ENCODE peak calls at places on chromosomes 7 and 10, in ten cellular contexts. One of them, this sample, is unnamed.

GRCh38 chr10:28939352-28940157 is 262.2 kb downstream of the BAMBI start:
- DNase-seq in mammary epithelial cell: no peak
- DNase-seq in ecto neural progenitor cell: peak; percentile 92
- DNase-seq in central memory CD4-positive, alpha-beta T cell: no peak
- DNase-seq in T-cell: no peak
- DNase-seq in HepG2: peak; percentile 100
- DNase-seq in fibroblast of the conjunctiva: peak; percentile 52
- DNase-seq in ovary: peak; percentile 85
- DNase-seq in GM10248: no peak
- DNase-seq in hepatocyte: peak; percentile 93
- DNase-seq in this sample: no peak

GRCh38 chr10:69004821-69005220 is 16.2 kb downstream of the KIFBP start:
- DNase-seq in GM10248: peak; percentile 52
- DNase-seq in central memory CD4-positive, alpha-beta T cell: peak; percentile 61
- DNase-seq in HepG2: peak; percentile 17
- DNase-seq in ovary: no peak
- DNase-seq in mammary epithelial cell: no peak
- DNase-seq in fibroblast of the conjunctiva: peak; percentile 60
- DNase-seq in T-cell: no peak
- DNase-seq in ecto neural progenitor cell: no peak
- DNase-seq in hepatocyte: peak; percentile 25
- DNase-seq in this sample: peak; percentile 29

GRCh38 chr7:137657476-137658193 is 189.1 kb downstream of the DGKI start:
- DNase-seq in mammary epithelial cell: no peak
- DNase-seq in hepatocyte: no peak
- DNase-seq in GM10248: no peak
- DNase-seq in HepG2: no peak
- DNase-seq in T-cell: no peak
- DNase-seq in fibroblast of the conjunctiva: no peak
- DNase-seq in central memory CD4-positive, alpha-beta T cell: no peak
- DNase-seq in ovary: no peak
- DNase-seq in ecto neural progenitor cell: no peak
- DNase-seq in this sample: no peak

GRCh38 chr10:24989867-24990266 is 26.1 kb downstream of the ENKUR start:
- DNase-seq in ecto neural progenitor cell: no peak
- DNase-seq in central memory CD4-positive, alpha-beta T cell: no peak
- DNase-seq in T-cell: no peak
- DNase-seq in fibroblast of the conjunctiva: no peak
- DNase-seq in HepG2: no peak
- DNase-seq in ovary: no peak
- DNase-seq in hepatocyte: no peak
- DNase-seq in mammary epithelial cell: no peak
- DNase-seq in GM10248: no peak
- DNase-seq in this sample: no peak

GRCh38 chr10:9227679-9228365 is 1173.3 kb downstream of the GATA3 start:
- DNase-seq in hepatocyte: no peak
- DNase-seq in ecto neural progenitor cell: no peak
- DNase-seq in central memory CD4-positive, alpha-beta T cell: no peak
- DNase-seq in mammary epithelial cell: peak; percentile 6
- DNase-seq in ovary: no peak
- DNase-seq in fibroblast of the conjunctiva: no peak
- DNase-seq in HepG2: no peak
- DNase-seq in T-cell: no peak
- DNase-seq in GM10248: no peak
- DNase-seq in this sample: no peak

GRCh38 chr7:73477376-73477775 is 43.8 kb downstream of the FZD9 start:
- DNase-seq in central memory CD4-positive, alpha-beta T cell: no peak
- DNase-seq in mammary epithelial cell: no peak
- DNase-seq in ovary: no peak
- DNase-seq in T-cell: no peak
- DNase-seq in fibroblast of the conjunctiva: no peak
- DNase-seq in GM10248: no peak
- DNase-seq in HepG2: no peak
- DNase-seq in hepatocyte: no peak
- DNase-seq in ecto neural progenitor cell: no peak
- DNase-seq in this sample: no peak

GRCh38 chr7:45033261-45033930 is 33.4 kb downstream of the CCM2 start:
- DNase-seq in mammary epithelial cell: peak; percentile 80
- DNase-seq in central memory CD4-positive, alpha-beta T cell: peak; percentile 19
- DNase-seq in fibroblast of the conjunctiva: no peak
- DNase-seq in HepG2: no peak
- DNase-seq in ecto neural progenitor cell: no peak
- DNase-seq in ovary: no peak
- DNase-seq in GM10248: no peak
- DNase-seq in hepatocyte: no peak
- DNase-seq in T-cell: no peak
- DNase-seq in this sample: no peak

GRCh38 chr10:86451604-86451960 is 70.0 kb downstream of the WAPL start:
- DNase-seq in GM10248: no peak
- DNase-seq in ovary: no peak
- DNase-seq in hepatocyte: no peak
- DNase-seq in fibroblast of the conjunctiva: no peak
- DNase-seq in mammary epithelial cell: no peak
- DNase-seq in central memory CD4-positive, alpha-beta T cell: no peak
- DNase-seq in ecto neural progenitor cell: no peak
- DNase-seq in T-cell: no peak
- DNase-seq in HepG2: no peak
- DNase-seq in this sample: no peak

GRCh38 chr7:50229964-50230363 is 74.6 kb upstream of the IKZF1 start:
- DNase-seq in ovary: no peak
- DNase-seq in central memory CD4-positive, alpha-beta T cell: no peak
- DNase-seq in GM10248: no peak
- DNase-seq in T-cell: no peak
- DNase-seq in mammary epithelial cell: no peak
- DNase-seq in fibroblast of the conjunctiva: no peak
- DNase-seq in hepatocyte: no peak
- DNase-seq in ecto neural progenitor cell: no peak
- DNase-seq in HepG2: no peak
- DNase-seq in this sample: no peak

GRCh38 chr10:10589540-10589939 is 428.1 kb upstream of the CELF2 start:
- DNase-seq in T-cell: no peak
- DNase-seq in HepG2: no peak
- DNase-seq in hepatocyte: peak; percentile 50
- DNase-seq in central memory CD4-positive, alpha-beta T cell: no peak
- DNase-seq in ovary: no peak
- DNase-seq in fibroblast of the conjunctiva: peak; percentile 69
- DNase-seq in mammary epithelial cell: no peak
- DNase-seq in ecto neural progenitor cell: no peak
- DNase-seq in GM10248: peak; percentile 13
- DNase-seq in this sample: no peak

GRCh38 chr7:922334-923107 is 32.0 kb downstream of the ADAP1 start:
- DNase-seq in central memory CD4-positive, alpha-beta T cell: no peak
- DNase-seq in GM10248: no peak
- DNase-seq in mammary epithelial cell: no peak
- DNase-seq in T-cell: no peak
- DNase-seq in ecto neural progenitor cell: no peak
- DNase-seq in fibroblast of the conjunctiva: no peak
- DNase-seq in HepG2: no peak
- DNase-seq in hepatocyte: no peak
- DNase-seq in ovary: peak; percentile 12
- DNase-seq in this sample: no peak

GRCh38 chr7:45716380-45717203 is 142.4 kb downstream of the ADCY1 start:
- DNase-seq in HepG2: no peak
- DNase-seq in GM10248: no peak
- DNase-seq in hepatocyte: no peak
- DNase-seq in T-cell: no peak
- DNase-seq in mammary epithelial cell: no peak
- DNase-seq in ovary: no peak
- DNase-seq in central memory CD4-positive, alpha-beta T cell: no peak
- DNase-seq in fibroblast of the conjunctiva: no peak
- DNase-seq in ecto neural progenitor cell: no peak
- DNase-seq in this sample: no peak

GRCh38 chr7:137696376-137696775 is 150.4 kb downstream of the DGKI start:
- DNase-seq in central memory CD4-positive, alpha-beta T cell: no peak
- DNase-seq in mammary epithelial cell: no peak
- DNase-seq in hepatocyte: no peak
- DNase-seq in GM10248: no peak
- DNase-seq in T-cell: no peak
- DNase-seq in HepG2: no peak
- DNase-seq in ovary: no peak
- DNase-seq in fibroblast of the conjunctiva: no peak
- DNase-seq in ecto neural progenitor cell: no peak
- DNase-seq in this sample: no peak

GRCh38 chr7:35565927-35566326 is 129.0 kb downstream of the HERPUD2 start:
- DNase-seq in ovary: no peak
- DNase-seq in GM10248: no peak
- DNase-seq in hepatocyte: no peak
- DNase-seq in central memory CD4-positive, alpha-beta T cell: no peak
- DNase-seq in mammary epithelial cell: peak; percentile 40
- DNase-seq in fibroblast of the conjunctiva: no peak
- DNase-seq in ecto neural progenitor cell: no peak
- DNase-seq in T-cell: no peak
- DNase-seq in HepG2: no peak
- DNase-seq in this sample: no peak

GRCh38 chr10:65618125-65618524 is 1307.7 kb upstream of the LRRTM3 start:
- DNase-seq in ecto neural progenitor cell: no peak
- DNase-seq in ovary: no peak
- DNase-seq in T-cell: no peak
- DNase-seq in HepG2: no peak
- DNase-seq in GM10248: no peak
- DNase-seq in hepatocyte: no peak
- DNase-seq in central memory CD4-positive, alpha-beta T cell: no peak
- DNase-seq in mammary epithelial cell: no peak
- DNase-seq in fibroblast of the conjunctiva: no peak
- DNase-seq in this sample: no peak

GRCh38 chr7:132956556-132956955 is 125.3 kb downstream of the CHCHD3 start:
- DNase-seq in T-cell: no peak
- DNase-seq in fibroblast of the conjunctiva: no peak
- DNase-seq in HepG2: no peak
- DNase-seq in ecto neural progenitor cell: no peak
- DNase-seq in mammary epithelial cell: no peak
- DNase-seq in hepatocyte: no peak
- DNase-seq in ovary: no peak
- DNase-seq in central memory CD4-positive, alpha-beta T cell: no peak
- DNase-seq in GM10248: no peak
- DNase-seq in this sample: no peak

GRCh38 chr10:103448751-103449150 is 3.4 kb downstream of the CALHM2 start:
- DNase-seq in HepG2: no peak
- DNase-seq in ovary: peak; percentile 76
- DNase-seq in T-cell: no peak
- DNase-seq in fibroblast of the conjunctiva: peak; percentile 74
- DNase-seq in mammary epithelial cell: peak; percentile 73
- DNase-seq in ecto neural progenitor cell: no peak
- DNase-seq in central memory CD4-positive, alpha-beta T cell: no peak
- DNase-seq in GM10248: no peak
- DNase-seq in hepatocyte: no peak
- DNase-seq in this sample: no peak

GRCh38 chr7:80918406-80918805 is 445 bp downstream of the SEMA3C start:
- DNase-seq in ovary: no peak
- DNase-seq in T-cell: no peak
- DNase-seq in ecto neural progenitor cell: peak; percentile 48
- DNase-seq in GM10248: peak; percentile 23
- DNase-seq in central memory CD4-positive, alpha-beta T cell: no peak
- DNase-seq in mammary epithelial cell: no peak
- DNase-seq in fibroblast of the conjunctiva: no peak
- DNase-seq in hepatocyte: peak; percentile 33
- DNase-seq in HepG2: no peak
- DNase-seq in this sample: no peak

GRCh38 chr10:48253970-48254657 is 20.4 kb downstream of the FRMPD2 start:
- DNase-seq in hepatocyte: no peak
- DNase-seq in T-cell: no peak
- DNase-seq in GM10248: peak; percentile 2
- DNase-seq in fibroblast of the conjunctiva: no peak
- DNase-seq in mammary epithelial cell: peak; percentile 97
- DNase-seq in central memory CD4-positive, alpha-beta T cell: no peak
- DNase-seq in HepG2: no peak
- DNase-seq in ovary: no peak
- DNase-seq in ecto neural progenitor cell: no peak
- DNase-seq in this sample: no peak

GRCh38 chr10:111996103-111996502 is 187.5 kb downstream of the GPAM start:
- DNase-seq in mammary epithelial cell: no peak
- DNase-seq in fibroblast of the conjunctiva: no peak
- DNase-seq in ecto neural progenitor cell: no peak
- DNase-seq in hepatocyte: no peak
- DNase-seq in HepG2: no peak
- DNase-seq in T-cell: no peak
- DNase-seq in central memory CD4-positive, alpha-beta T cell: no peak
- DNase-seq in GM10248: peak; percentile 25
- DNase-seq in ovary: no peak
- DNase-seq in this sample: no peak

GRCh38 chr10:118472415-118472814 is 123.0 kb downstream of the PRLHR start:
- DNase-seq in central memory CD4-positive, alpha-beta T cell: no peak
- DNase-seq in ecto neural progenitor cell: no peak
- DNase-seq in T-cell: no peak
- DNase-seq in GM10248: no peak
- DNase-seq in mammary epithelial cell: peak; percentile 58
- DNase-seq in fibroblast of the conjunctiva: no peak
- DNase-seq in hepatocyte: no peak
- DNase-seq in HepG2: no peak
- DNase-seq in ovary: no peak
- DNase-seq in this sample: no peak

GRCh38 chr10:83214178-83214577 is 925.1 kb upstream of the GHITM start:
- DNase-seq in ovary: no peak
- DNase-seq in T-cell: no peak
- DNase-seq in HepG2: no peak
- DNase-seq in fibroblast of the conjunctiva: no peak
- DNase-seq in hepatocyte: no peak
- DNase-seq in mammary epithelial cell: peak; percentile 16
- DNase-seq in ecto neural progenitor cell: no peak
- DNase-seq in central memory CD4-positive, alpha-beta T cell: no peak
- DNase-seq in GM10248: no peak
- DNase-seq in this sample: no peak

GRCh38 chr10:28661035-28661434 is 16.3 kb upstream of the BAMBI start:
- DNase-seq in ovary: peak; percentile 50
- DNase-seq in GM10248: no peak
- DNase-seq in fibroblast of the conjunctiva: peak; percentile 67
- DNase-seq in T-cell: no peak
- DNase-seq in mammary epithelial cell: peak; percentile 68
- DNase-seq in ecto neural progenitor cell: no peak
- DNase-seq in HepG2: no peak
- DNase-seq in central memory CD4-positive, alpha-beta T cell: no peak
- DNase-seq in hepatocyte: no peak
- DNase-seq in this sample: no peak

GRCh38 chr7:88546808-88547207 is 212.7 kb upstream of the ZNF804B start:
- DNase-seq in T-cell: no peak
- DNase-seq in central memory CD4-positive, alpha-beta T cell: no peak
- DNase-seq in GM10248: peak; percentile 19
- DNase-seq in ecto neural progenitor cell: no peak
- DNase-seq in mammary epithelial cell: peak; percentile 39
- DNase-seq in HepG2: peak; percentile 58
- DNase-seq in ovary: no peak
- DNase-seq in hepatocyte: peak; percentile 15
- DNase-seq in fibroblast of the conjunctiva: no peak
- DNase-seq in this sample: no peak

GRCh38 chr7:20506175-20506574 is 109.3 kb upstream of the ABCB5 start:
- DNase-seq in GM10248: no peak
- DNase-seq in T-cell: no peak
- DNase-seq in HepG2: no peak
- DNase-seq in fibroblast of the conjunctiva: no peak
- DNase-seq in ovary: no peak
- DNase-seq in central memory CD4-positive, alpha-beta T cell: no peak
- DNase-seq in mammary epithelial cell: no peak
- DNase-seq in ecto neural progenitor cell: no peak
- DNase-seq in hepatocyte: no peak
- DNase-seq in this sample: no peak

GRCh38 chr7:143434660-143435059 is 8.6 kb upstream of the TAS2R60 start:
- DNase-seq in central memory CD4-positive, alpha-beta T cell: no peak
- DNase-seq in fibroblast of the conjunctiva: peak; percentile 51
- DNase-seq in ecto neural progenitor cell: no peak
- DNase-seq in HepG2: no peak
- DNase-seq in hepatocyte: no peak
- DNase-seq in GM10248: no peak
- DNase-seq in mammary epithelial cell: peak; percentile 54
- DNase-seq in T-cell: no peak
- DNase-seq in ovary: no peak
- DNase-seq in this sample: no peak

This sample was measured in memory B cell.